ENCODE peak calls at places on chromosomes 6 and 20, in four cellular contexts. One of them, this sample, is unnamed.

GRCh38 chr6:76792394-76792793 is 670.9 kb downstream of the HTR1B start:
- DNase-seq in H9: no peak
- DNase-seq in CD8-positive, alpha-beta T cell: no peak
- DNase-seq in epithelial cell of esophagus: peak; percentile 59
- DNase-seq in this sample: no peak

GRCh38 chr20:32580970-32581838 is 3.9 kb downstream of the NOL4L start:
- DNase-seq in CD8-positive, alpha-beta T cell: no peak
- DNase-seq in H9: no peak
- DNase-seq in epithelial cell of esophagus: no peak
- DNase-seq in this sample: no peak

GRCh38 chr20:47574616-47575401 is 73.1 kb downstream of the NCOA3 start:
- DNase-seq in epithelial cell of esophagus: peak; percentile 10
- DNase-seq in CD8-positive, alpha-beta T cell: no peak
- DNase-seq in H9: no peak
- DNase-seq in this sample: no peak

GRCh38 chr6:12648171-12648570 is 68.4 kb upstream of the PHACTR1 start:
- DNase-seq in epithelial cell of esophagus: peak; percentile 37
- DNase-seq in CD8-positive, alpha-beta T cell: no peak
- DNase-seq in H9: no peak
- DNase-seq in this sample: no peak

GRCh38 chr6:43396408-43397149 is 27.1 kb upstream of the ZNF318 start:
- DNase-seq in CD8-positive, alpha-beta T cell: no peak
- DNase-seq in epithelial cell of esophagus: peak; percentile 68
- DNase-seq in H9: no peak
- DNase-seq in this sample: no peak

GRCh38 chr20:11726021-11726420 is 191.7 kb upstream of the BTBD3 start:
- DNase-seq in CD8-positive, alpha-beta T cell: no peak
- DNase-seq in epithelial cell of esophagus: no peak
- DNase-seq in H9: no peak
- DNase-seq in this sample: no peak

GRCh38 chr6:148044261-148044731 is 298.3 kb upstream of the SASH1 start:
- DNase-seq in epithelial cell of esophagus: no peak
- DNase-seq in CD8-positive, alpha-beta T cell: no peak
- DNase-seq in H9: no peak
- DNase-seq in this sample: no peak

GRCh38 chr6:106194949-106195919 is 109.1 kb downstream of the PRDM1 start:
- DNase-seq in H9: no peak
- DNase-seq in epithelial cell of esophagus: peak; percentile 96
- DNase-seq in CD8-positive, alpha-beta T cell: no peak
- DNase-seq in this sample: no peak

GRCh38 chr20:58003525-58003924 is 224.9 kb downstream of the ANKRD60 start:
- DNase-seq in H9: no peak
- DNase-seq in epithelial cell of esophagus: no peak
- DNase-seq in CD8-positive, alpha-beta T cell: no peak
- DNase-seq in this sample: no peak

GRCh38 chr20:16675165-16675564 is 54.7 kb upstream of the SNRPB2 start:
- DNase-seq in CD8-positive, alpha-beta T cell: no peak
- DNase-seq in H9: no peak
- DNase-seq in epithelial cell of esophagus: no peak
- DNase-seq in this sample: no peak

GRCh38 chr6:84353459-84354423 is 126.3 kb upstream of the CEP162 start:
- DNase-seq in CD8-positive, alpha-beta T cell: no peak
- DNase-seq in epithelial cell of esophagus: no peak
- DNase-seq in H9: no peak
- DNase-seq in this sample: no peak

GRCh38 chr6:79137671-79138070 is 59.6 kb upstream of the PHIP start:
- DNase-seq in CD8-positive, alpha-beta T cell: no peak
- DNase-seq in H9: no peak
- DNase-seq in epithelial cell of esophagus: no peak
- DNase-seq in this sample: no peak

GRCh38 chr20:50582591-50583234 is 72.5 kb downstream of the PTPN1 start:
- DNase-seq in epithelial cell of esophagus: no peak
- DNase-seq in H9: no peak
- DNase-seq in CD8-positive, alpha-beta T cell: no peak
- DNase-seq in this sample: no peak

GRCh38 chr6:157921685-157922367 is 59.8 kb upstream of the SYNJ2 start:
- DNase-seq in CD8-positive, alpha-beta T cell: no peak
- DNase-seq in H9: no peak
- DNase-seq in epithelial cell of esophagus: no peak
- DNase-seq in this sample: no peak

GRCh38 chr20:16485406-16485805 is 87.8 kb downstream of the KIF16B start:
- DNase-seq in CD8-positive, alpha-beta T cell: no peak
- DNase-seq in H9: no peak
- DNase-seq in epithelial cell of esophagus: peak; percentile 12
- DNase-seq in this sample: no peak

GRCh38 chr6:136014454-136015421 is 163.2 kb downstream of the PDE7B start:
- DNase-seq in epithelial cell of esophagus: peak; percentile 30
- DNase-seq in H9: no peak
- DNase-seq in CD8-positive, alpha-beta T cell: no peak
- DNase-seq in this sample: no peak

GRCh38 chr6:95093154-95093553 is 484.2 kb upstream of the MANEA start:
- DNase-seq in epithelial cell of esophagus: peak; percentile 83
- DNase-seq in CD8-positive, alpha-beta T cell: no peak
- DNase-seq in H9: no peak
- DNase-seq in this sample: no peak

GRCh38 chr6:155349129-155349528 is 34.8 kb upstream of the TFB1M start:
- DNase-seq in epithelial cell of esophagus: no peak
- DNase-seq in CD8-positive, alpha-beta T cell: no peak
- DNase-seq in H9: no peak
- DNase-seq in this sample: no peak

GRCh38 chr20:53162251-53162835 is 190.2 kb downstream of the TSHZ2 start:
- DNase-seq in CD8-positive, alpha-beta T cell: no peak
- DNase-seq in H9: peak; percentile 77
- DNase-seq in epithelial cell of esophagus: peak; percentile 83
- DNase-seq in this sample: peak; percentile 57

GRCh38 chr6:126035764-126036163 is 49.4 kb downstream of the TRMT11 start:
- DNase-seq in H9: no peak
- DNase-seq in epithelial cell of esophagus: no peak
- DNase-seq in CD8-positive, alpha-beta T cell: no peak
- DNase-seq in this sample: no peak

GRCh38 chr6:126040826-126041225 is 54.5 kb downstream of the TRMT11 start:
- DNase-seq in epithelial cell of esophagus: peak; percentile 75
- DNase-seq in H9: no peak
- DNase-seq in CD8-positive, alpha-beta T cell: no peak
- DNase-seq in this sample: no peak

GRCh38 chr6:126040394-126040793 is 54.1 kb downstream of the TRMT11 start:
- DNase-seq in epithelial cell of esophagus: no peak
- DNase-seq in H9: no peak
- DNase-seq in CD8-positive, alpha-beta T cell: no peak
- DNase-seq in this sample: no peak

GRCh38 chr6:126039284-126039683 is 52.9 kb downstream of the TRMT11 start:
- DNase-seq in CD8-positive, alpha-beta T cell: no peak
- DNase-seq in H9: no peak
- DNase-seq in epithelial cell of esophagus: peak; percentile 34
- DNase-seq in this sample: no peak

GRCh38 chr6:126038234-126038633 is 51.9 kb downstream of the TRMT11 start:
- DNase-seq in epithelial cell of esophagus: no peak
- DNase-seq in CD8-positive, alpha-beta T cell: no peak
- DNase-seq in H9: no peak
- DNase-seq in this sample: no peak
- TF ChIP-seq CTCF in epithelial cell of esophagus: no peak
- TF ChIP-seq CTCF in CD8-positive, alpha-beta T cell: no peak
- TF ChIP-seq CTCF in H9: no peak
- TF ChIP-seq CTCF in this sample: no peak

DNA sequence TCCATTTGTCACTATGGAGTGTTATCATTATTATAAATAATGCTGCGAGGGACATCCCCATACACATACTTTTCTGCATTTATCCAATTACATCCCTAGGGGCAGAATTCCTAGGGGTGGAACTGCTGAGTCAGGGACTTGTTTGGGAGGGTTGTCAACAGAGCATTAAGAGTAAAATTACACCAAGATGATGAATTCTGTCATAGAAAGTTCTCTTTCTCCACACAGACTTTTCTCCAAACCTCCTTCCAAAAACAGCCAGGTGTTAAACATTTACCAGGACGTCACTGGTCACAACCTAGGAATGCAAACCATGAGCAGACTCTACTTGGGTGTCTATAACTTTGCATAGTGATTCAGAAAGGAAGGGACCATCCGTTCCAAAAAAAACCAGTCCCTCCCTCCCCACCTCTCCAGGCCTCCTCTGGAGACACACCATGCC is 95.5 kb downstream of the PRND start:
- DNase-seq in epithelial cell of esophagus: peak; percentile 41
- DNase-seq in H9: no peak
- DNase-seq in CD8-positive, alpha-beta T cell: no peak
- DNase-seq in this sample: no peak
- TF ChIP-seq CTCF in epithelial cell of esophagus: no peak
- TF ChIP-seq CTCF in H9: no peak
- TF ChIP-seq CTCF in CD8-positive, alpha-beta T cell: no peak
- TF ChIP-seq CTCF in this sample: no peak

GRCh38 chr6:45715508-45715803 is 300.2 kb downstream of the CLIC5 start:
- DNase-seq in CD8-positive, alpha-beta T cell: no peak
- DNase-seq in epithelial cell of esophagus: no peak
- DNase-seq in H9: no peak
- DNase-seq in this sample: no peak

GRCh38 chr6:45713981-45714685 is 301.5 kb downstream of the CLIC5 start:
- DNase-seq in CD8-positive, alpha-beta T cell: no peak
- DNase-seq in H9: no peak
- DNase-seq in epithelial cell of esophagus: no peak
- DNase-seq in this sample: no peak

GRCh38 chr6:45717715-45718114 is 297.9 kb downstream of the CLIC5 start:
- DNase-seq in CD8-positive, alpha-beta T cell: no peak
- DNase-seq in epithelial cell of esophagus: no peak
- DNase-seq in H9: no peak
- DNase-seq in this sample: no peak

GRCh38 chr6:45717027-45717426 is 298.6 kb downstream of the CLIC5 start:
- DNase-seq in CD8-positive, alpha-beta T cell: no peak
- DNase-seq in H9: no peak
- DNase-seq in epithelial cell of esophagus: no peak
- DNase-seq in this sample: no peak

DNA sequence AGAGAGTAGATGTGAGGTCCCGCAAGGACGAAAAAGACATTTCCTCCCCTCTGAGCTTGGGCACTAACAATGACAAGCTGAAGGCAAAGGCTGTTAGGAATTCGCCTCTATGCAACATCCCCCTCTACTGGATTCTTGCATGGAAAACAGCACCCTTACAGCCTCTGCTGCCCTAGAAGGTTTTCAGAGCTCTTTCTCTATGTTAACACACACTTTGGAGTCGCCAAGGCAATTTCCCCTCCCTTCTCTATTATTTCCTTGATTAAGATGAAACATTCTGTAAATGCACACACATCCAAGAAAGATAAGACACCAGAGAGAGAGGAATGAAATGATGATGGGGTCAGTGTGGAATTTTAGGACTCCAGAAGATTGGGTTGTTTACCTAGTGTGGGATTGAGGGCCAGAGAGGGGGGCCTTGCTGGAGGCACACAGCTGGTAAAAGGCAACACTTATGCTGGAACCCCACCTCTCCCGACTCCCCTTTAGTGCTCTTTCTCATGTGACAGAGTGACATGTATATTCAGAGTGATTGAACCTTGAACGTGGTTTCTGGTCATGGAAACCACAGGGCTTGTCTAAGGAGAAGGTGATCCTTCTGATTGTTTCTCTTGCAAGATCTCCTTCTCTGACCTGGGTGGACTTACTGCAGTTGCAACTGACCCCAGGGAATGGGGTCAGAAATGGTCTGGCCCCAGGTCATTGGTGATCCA is 300.7 kb downstream of the CLIC5 start:
- DNase-seq in epithelial cell of esophagus: peak; percentile 81
- DNase-seq in CD8-positive, alpha-beta T cell: peak; percentile 28
- DNase-seq in H9: peak; percentile 77
- DNase-seq in this sample: peak; percentile 51
- TF ChIP-seq CTCF in epithelial cell of esophagus: peak; percentile 98
- TF ChIP-seq CTCF in CD8-positive, alpha-beta T cell: peak; percentile 72
- TF ChIP-seq CTCF in H9: peak; percentile 91
- TF ChIP-seq CTCF in this sample: peak; percentile 75

GRCh38 chr6:138285800-138286199 is 67.5 kb upstream of the PBOV1 start:
- DNase-seq in CD8-positive, alpha-beta T cell: no peak
- DNase-seq in H9: no peak
- DNase-seq in epithelial cell of esophagus: no peak
- DNase-seq in this sample: no peak

GRCh38 chr6:138290563-138290962 is 72.3 kb upstream of the PBOV1 start:
- DNase-seq in H9: no peak
- DNase-seq in CD8-positive, alpha-beta T cell: no peak
- DNase-seq in epithelial cell of esophagus: no peak
- DNase-seq in this sample: no peak

GRCh38 chr6:138286698-138287097 is 68.4 kb upstream of the PBOV1 start:
- DNase-seq in CD8-positive, alpha-beta T cell: no peak
- DNase-seq in epithelial cell of esophagus: no peak
- DNase-seq in H9: no peak
- DNase-seq in this sample: no peak

GRCh38 chr6:138289739-138290138 is 71.4 kb upstream of the PBOV1 start:
- DNase-seq in epithelial cell of esophagus: no peak
- DNase-seq in CD8-positive, alpha-beta T cell: no peak
- DNase-seq in H9: peak; percentile 55
- DNase-seq in this sample: peak; percentile 25

DNA sequence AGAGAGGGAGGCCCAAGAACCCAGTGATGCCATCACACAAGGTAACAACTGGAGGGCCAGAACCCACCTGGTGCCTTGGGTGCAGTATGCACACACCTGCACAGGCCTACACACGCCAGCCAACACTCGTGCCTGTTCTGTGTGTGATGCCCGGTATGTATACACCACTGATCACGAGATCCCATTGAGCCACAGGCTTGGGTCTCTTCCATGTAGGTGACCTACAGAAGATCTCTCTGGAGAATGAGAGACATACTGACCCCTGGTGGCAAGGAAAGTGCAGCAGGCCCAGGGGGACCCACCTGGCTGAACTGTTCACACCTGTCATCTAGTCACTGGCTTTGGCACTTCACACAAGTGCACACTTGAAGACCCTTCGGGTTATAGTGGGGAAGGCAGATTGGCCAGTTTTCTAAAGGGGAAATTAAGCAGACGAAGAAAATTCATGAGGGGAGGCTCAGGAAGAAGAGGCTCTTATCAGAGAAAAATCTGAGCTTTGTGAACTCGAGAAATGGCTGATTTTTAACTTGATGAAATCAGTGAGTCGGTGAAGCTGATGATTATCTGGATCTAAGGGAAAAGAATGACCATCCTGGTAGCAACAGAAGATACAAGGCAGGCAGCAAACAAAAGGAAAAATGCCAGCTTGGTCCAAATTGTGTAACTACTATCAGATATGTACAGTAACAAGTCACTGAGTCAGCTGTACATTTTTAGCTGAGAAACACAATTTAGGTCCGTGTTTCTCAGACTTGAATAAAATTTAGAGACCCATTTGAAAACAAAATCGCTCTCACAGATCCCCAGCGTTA is 69.1 kb upstream of the PBOV1 start:
- DNase-seq in CD8-positive, alpha-beta T cell: peak; percentile 31
- DNase-seq in H9: peak; percentile 77
- DNase-seq in epithelial cell of esophagus: peak; percentile 56
- DNase-seq in this sample: peak; percentile 32
- TF ChIP-seq CTCF in CD8-positive, alpha-beta T cell: peak; percentile 47
- TF ChIP-seq CTCF in H9: peak; percentile 82
- TF ChIP-seq CTCF in epithelial cell of esophagus: peak; percentile 66
- TF ChIP-seq CTCF in this sample: peak; percentile 40

GRCh38 chr20:35600176-35600995 is 15.2 kb upstream of the SPAG4 start:
- DNase-seq in H9: peak; percentile 71
- DNase-seq in CD8-positive, alpha-beta T cell: no peak
- DNase-seq in epithelial cell of esophagus: no peak
- DNase-seq in this sample: peak; percentile 31

GRCh38 chr20:35602851-35603495 is 12.7 kb upstream of the SPAG4 start:
- DNase-seq in CD8-positive, alpha-beta T cell: no peak
- DNase-seq in H9: no peak
- DNase-seq in epithelial cell of esophagus: no peak
- DNase-seq in this sample: no peak

GRCh38 chr20:35601990-35602389 is 13.6 kb upstream of the SPAG4 start:
- DNase-seq in H9: no peak
- DNase-seq in CD8-positive, alpha-beta T cell: no peak
- DNase-seq in epithelial cell of esophagus: no peak
- DNase-seq in this sample: no peak

GRCh38 chr20:35599776-35600120 is 15.9 kb upstream of the SPAG4 start:
- DNase-seq in H9: no peak
- DNase-seq in CD8-positive, alpha-beta T cell: no peak
- DNase-seq in epithelial cell of esophagus: no peak
- DNase-seq in this sample: no peak

GRCh38 chr20:35601021-35601973 is 14.3 kb upstream of the SPAG4 start:
- DNase-seq in CD8-positive, alpha-beta T cell: peak; percentile 59
- DNase-seq in H9: peak; percentile 80
- DNase-seq in epithelial cell of esophagus: peak; percentile 83
- DNase-seq in this sample: peak; percentile 80
- TF ChIP-seq CTCF in CD8-positive, alpha-beta T cell: peak; percentile 66
- TF ChIP-seq CTCF in H9: peak; percentile 50
- TF ChIP-seq CTCF in epithelial cell of esophagus: peak; percentile 44
- TF ChIP-seq CTCF in this sample: peak; percentile 14